ENCODE peak calls at places on chromosome 3, in five cellular contexts. E, Z, X, B and T are unnamed samples.

GRCh38 chr3:12679468-12679867 is 15.6 kb upstream of the RAF1 start:
- DNase-seq in E (peak), Z (no peak), X (no peak), B (peak), T (peak)

GRCh38 chr3:179606534-179607085 is 2.0 kb downstream of the NDUFB5 start:
- DNase-seq in E (no peak), Z (no peak), X (no peak), B (no peak), T (no peak)

GRCh38 chr3:126569390-126569975 is 10.8 kb upstream of the C3orf22 start:
- DNase-seq in E (no peak), Z (no peak), X (no peak), B (no peak), T (no peak)

GRCh38 chr3:152235709-152236298 is 32.9 kb upstream of the MBNL1 start:
- DNase-seq in E (peak), Z (no peak), X (peak), B (no peak), T (peak)

GRCh38 chr3:106485202-106485601 is 616.4 kb upstream of the CBLB start:
- DNase-seq in E (no peak), Z (no peak), X (no peak), B (no peak), T (no peak)

GRCh38 chr3:128321418-128321817 is 145.3 kb downstream of the DNAJB8 start:
- DNase-seq in E (no peak), Z (no peak), X (no peak), B (no peak), T (no peak)

GRCh38 chr3:16423947-16424673 is 89.4 kb downstream of the RFTN1 start:
- DNase-seq in E (no peak), Z (no peak), X (no peak), B (no peak), T (no peak)

GRCh38 chr3:56323986-56324420 is 144.3 kb downstream of the ERC2 start:
- DNase-seq in E (no peak), Z (no peak), X (no peak), B (no peak), T (no peak)

GRCh38 chr3:188090626-188091309 is 63.2 kb upstream of the LPP start:
- DNase-seq in E (no peak), Z (no peak), X (no peak), B (no peak), T (no peak)

GRCh38 chr3:28915711-28916481 is 365.0 kb upstream of the RBMS3 start:
- DNase-seq in E (no peak), Z (no peak), X (peak), B (peak), T (peak)

GRCh38 chr3:48367201-48367600 is 4.8 kb upstream of the FBXW12 start:
- DNase-seq in E (no peak), Z (no peak), X (no peak), B (peak), T (no peak)
- TF ChIP-seq MAX in E (no peak), Z (no peak), X (no peak), B (no peak), T (no peak)

GRCh38 chr3:147651107-147651506 is 241.9 kb downstream of the ZIC1 start:
- DNase-seq in E (no peak), Z (no peak), X (no peak), B (no peak), T (no peak)
- H3K27ac ChIP-seq in E (no peak), Z (no peak), X (no peak), B (peak), T (no peak)

GRCh38 chr3:172635588-172635987 is 75.3 kb downstream of the NCEH1 start:
- DNase-seq in E (no peak), Z (no peak), X (peak), B (no peak), T (no peak)
- TF ChIP-seq RAD21 in E (no peak), Z (no peak), X (peak), B (no peak), T (no peak)

GRCh38 chr3:85337895-85338294 is 379.1 kb downstream of the CADM2 start:
- DNase-seq in E (no peak), Z (no peak), X (no peak), B (peak), T (no peak)

DNA sequence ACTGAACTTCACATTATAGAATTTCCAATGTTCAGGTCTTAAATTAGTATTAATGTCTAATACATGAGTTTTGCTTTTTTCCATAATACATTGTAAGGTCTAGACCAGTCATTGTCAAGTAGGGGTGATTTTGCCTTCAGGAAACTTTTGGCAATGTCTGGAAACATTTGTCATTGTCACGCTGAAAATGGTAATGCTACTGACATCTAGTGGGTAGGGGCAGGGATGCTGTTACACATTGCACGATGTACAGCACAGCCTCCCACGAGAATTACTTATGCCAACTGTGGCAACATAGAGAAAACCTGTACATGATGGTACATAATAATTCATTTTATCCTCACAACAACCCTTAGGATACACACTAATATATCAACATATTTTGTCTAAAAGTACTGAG is 384.1 kb downstream of the CADM2 start:
- DNase-seq in E (peak), Z (no peak), X (no peak), B (peak), T (peak)
- TF ChIP-seq MAX in E (no peak), Z (no peak), X (no peak), B (no peak), T (no peak)